ENCODE peak calls at places on chromosomes 12 and 14, in ten cellular contexts. One of them, this sample, is unnamed.

GRCh38 chr12:72018036-72018435 is 79.4 kb downstream of the TPH2 start:
- DNase-seq in heart right ventricle: no peak
- DNase-seq in upper lobe of right lung: no peak
- DNase-seq in stomach: no peak
- DNase-seq in ovary: no peak
- DNase-seq in foreskin fibroblast: no peak
- DNase-seq in WTC11: no peak
- DNase-seq in A673: no peak
- DNase-seq in fibroblast of pulmonary artery: no peak
- DNase-seq in cardiac fibroblast: no peak
- DNase-seq in this sample: no peak

GRCh38 chr12:58051378-58051777 is 110.0 kb downstream of the ATP23 start:
- DNase-seq in ovary: no peak
- DNase-seq in upper lobe of right lung: no peak
- DNase-seq in stomach: no peak
- DNase-seq in A673: no peak
- DNase-seq in foreskin fibroblast: no peak
- DNase-seq in heart right ventricle: no peak
- DNase-seq in fibroblast of pulmonary artery: no peak
- DNase-seq in WTC11: no peak
- DNase-seq in cardiac fibroblast: no peak
- DNase-seq in this sample: no peak

GRCh38 chr14:92489394-92490238 is 24.0 kb upstream of the RIN3 start:
- DNase-seq in A673: no peak
- DNase-seq in heart right ventricle: no peak
- DNase-seq in stomach: no peak
- DNase-seq in ovary: no peak
- DNase-seq in foreskin fibroblast: no peak
- DNase-seq in cardiac fibroblast: no peak
- DNase-seq in fibroblast of pulmonary artery: no peak
- DNase-seq in upper lobe of right lung: no peak
- DNase-seq in WTC11: no peak
- DNase-seq in this sample: no peak

GRCh38 chr14:105853907-105854599 is 327.7 kb downstream of the TMEM121 start:
- DNase-seq in A673: no peak
- DNase-seq in stomach: no peak
- DNase-seq in WTC11: no peak
- DNase-seq in cardiac fibroblast: no peak
- DNase-seq in ovary: peak
- DNase-seq in foreskin fibroblast: no peak
- DNase-seq in heart right ventricle: no peak
- DNase-seq in fibroblast of pulmonary artery: no peak
- DNase-seq in upper lobe of right lung: no peak
- DNase-seq in this sample: no peak

GRCh38 chr12:123000578-123000977 is 20.1 kb downstream of the ARL6IP4 start:
- DNase-seq in ovary: no peak
- DNase-seq in foreskin fibroblast: no peak
- DNase-seq in A673: no peak
- DNase-seq in heart right ventricle: no peak
- DNase-seq in upper lobe of right lung: no peak
- DNase-seq in WTC11: no peak
- DNase-seq in cardiac fibroblast: no peak
- DNase-seq in stomach: no peak
- DNase-seq in fibroblast of pulmonary artery: no peak
- DNase-seq in this sample: no peak

GRCh38 chr12:53365245-53365904 is 14.6 kb upstream of the SP1 start:
- DNase-seq in ovary: no peak
- DNase-seq in WTC11: no peak
- DNase-seq in cardiac fibroblast: peak
- DNase-seq in heart right ventricle: no peak
- DNase-seq in fibroblast of pulmonary artery: peak
- DNase-seq in stomach: no peak
- DNase-seq in upper lobe of right lung: no peak
- DNase-seq in A673: no peak
- DNase-seq in foreskin fibroblast: no peak
- DNase-seq in this sample: no peak

GRCh38 chr12:116662612-116663144 is 75.2 kb downstream of the SPRING1 start:
- DNase-seq in fibroblast of pulmonary artery: no peak
- DNase-seq in ovary: peak
- DNase-seq in heart right ventricle: peak
- DNase-seq in A673: no peak
- DNase-seq in upper lobe of right lung: no peak
- DNase-seq in foreskin fibroblast: peak
- DNase-seq in stomach: no peak
- DNase-seq in cardiac fibroblast: no peak
- DNase-seq in WTC11: no peak
- DNase-seq in this sample: no peak

GRCh38 chr14:74952697-74953484 is 2.5 kb downstream of the PGF start:
- DNase-seq in WTC11: no peak
- DNase-seq in foreskin fibroblast: no peak
- DNase-seq in stomach: no peak
- DNase-seq in upper lobe of right lung: no peak
- DNase-seq in fibroblast of pulmonary artery: no peak
- DNase-seq in cardiac fibroblast: no peak
- DNase-seq in ovary: no peak
- DNase-seq in A673: no peak
- DNase-seq in heart right ventricle: no peak
- DNase-seq in this sample: no peak

GRCh38 chr12:38983117-38983571 is 77.8 kb upstream of the CPNE8 start:
- DNase-seq in A673: no peak
- DNase-seq in fibroblast of pulmonary artery: no peak
- DNase-seq in cardiac fibroblast: no peak
- DNase-seq in heart right ventricle: no peak
- DNase-seq in WTC11: no peak
- DNase-seq in upper lobe of right lung: no peak
- DNase-seq in stomach: no peak
- DNase-seq in foreskin fibroblast: no peak
- DNase-seq in ovary: no peak
- DNase-seq in this sample: no peak

GRCh38 chr12:64796205-64796845 is 28.1 kb upstream of the TBC1D30 start:
- DNase-seq in cardiac fibroblast: peak
- DNase-seq in heart right ventricle: no peak
- DNase-seq in ovary: peak
- DNase-seq in upper lobe of right lung: no peak
- DNase-seq in foreskin fibroblast: peak
- DNase-seq in A673: peak
- DNase-seq in fibroblast of pulmonary artery: peak
- DNase-seq in stomach: peak
- DNase-seq in WTC11: peak
- DNase-seq in this sample: peak

GRCh38 chr12:67649165-67650126 is 901 bp downstream of the DYRK2 start:
- DNase-seq in cardiac fibroblast: peak
- DNase-seq in foreskin fibroblast: no peak
- DNase-seq in heart right ventricle: peak
- DNase-seq in fibroblast of pulmonary artery: no peak
- DNase-seq in stomach: peak
- DNase-seq in ovary: peak
- DNase-seq in upper lobe of right lung: peak
- DNase-seq in WTC11: peak
- DNase-seq in A673: peak
- DNase-seq in this sample: peak

GRCh38 chr12:67647251-67647546 is 1.3 kb upstream of the DYRK2 start:
- DNase-seq in cardiac fibroblast: no peak
- DNase-seq in ovary: peak
- DNase-seq in stomach: no peak
- DNase-seq in A673: peak
- DNase-seq in fibroblast of pulmonary artery: no peak
- DNase-seq in heart right ventricle: no peak
- DNase-seq in upper lobe of right lung: no peak
- DNase-seq in WTC11: peak
- DNase-seq in foreskin fibroblast: no peak
- DNase-seq in this sample: no peak

GRCh38 chr12:67646775-67647174 is 1.8 kb upstream of the DYRK2 start:
- DNase-seq in ovary: no peak
- DNase-seq in cardiac fibroblast: no peak
- DNase-seq in stomach: no peak
- DNase-seq in upper lobe of right lung: no peak
- DNase-seq in foreskin fibroblast: no peak
- DNase-seq in heart right ventricle: no peak
- DNase-seq in fibroblast of pulmonary artery: no peak
- DNase-seq in A673: no peak
- DNase-seq in WTC11: no peak
- DNase-seq in this sample: no peak

GRCh38 chr12:67648306-67649164 is at the start of gene DYRK2:
- DNase-seq in cardiac fibroblast: peak
- DNase-seq in foreskin fibroblast: peak
- DNase-seq in fibroblast of pulmonary artery: peak
- DNase-seq in heart right ventricle: peak
- DNase-seq in WTC11: peak
- DNase-seq in upper lobe of right lung: peak
- DNase-seq in ovary: peak
- DNase-seq in A673: peak
- DNase-seq in stomach: peak
- DNase-seq in this sample: peak

GRCh38 chr12:67647547-67648305 is 819 bp upstream of the DYRK2 start:
- DNase-seq in fibroblast of pulmonary artery: peak
- DNase-seq in ovary: peak
- DNase-seq in stomach: peak
- DNase-seq in foreskin fibroblast: peak
- DNase-seq in heart right ventricle: peak
- DNase-seq in A673: peak
- DNase-seq in upper lobe of right lung: peak
- DNase-seq in WTC11: peak
- DNase-seq in cardiac fibroblast: peak
- DNase-seq in this sample: peak
- TF ChIP-seq CTCF in fibroblast of pulmonary artery: peak
- TF ChIP-seq CTCF in ovary: peak
- TF ChIP-seq CTCF in stomach: peak
- TF ChIP-seq CTCF in foreskin fibroblast: peak
- TF ChIP-seq CTCF in heart right ventricle: no peak
- TF ChIP-seq CTCF in A673: no peak
- TF ChIP-seq CTCF in upper lobe of right lung: peak
- TF ChIP-seq CTCF in WTC11: no peak
- TF ChIP-seq CTCF in cardiac fibroblast: peak
- TF ChIP-seq CTCF in this sample: no peak

DNA sequence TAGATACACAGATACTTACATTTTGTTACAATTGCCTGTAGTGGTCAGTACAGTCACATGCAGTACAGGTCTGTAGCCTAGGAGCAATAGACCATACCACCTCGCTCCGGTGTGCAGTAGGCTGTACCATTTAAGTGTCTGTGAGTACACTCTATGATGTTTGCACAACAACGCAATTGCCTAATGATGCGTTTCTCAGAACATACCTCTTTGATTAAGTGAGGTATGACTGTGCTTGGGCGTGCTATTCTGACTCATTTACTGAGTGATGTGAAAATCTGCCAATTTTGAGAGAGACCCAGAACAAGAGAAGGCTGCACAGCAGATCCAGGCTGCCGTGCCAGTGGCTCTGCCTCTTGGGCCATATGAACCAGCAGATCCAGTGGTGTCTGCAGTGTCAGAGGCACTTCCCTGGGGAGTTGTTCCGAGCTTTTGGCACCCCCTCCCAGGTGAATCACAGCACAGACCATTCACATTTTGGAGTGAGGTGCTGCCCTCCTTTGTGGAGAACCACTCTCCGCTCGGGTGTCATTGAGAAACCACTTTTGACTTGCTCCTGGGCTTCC is 20.4 kb downstream of the DLK1 start:
- DNase-seq in fibroblast of pulmonary artery: peak
- DNase-seq in upper lobe of right lung: peak
- DNase-seq in ovary: no peak
- DNase-seq in cardiac fibroblast: peak
- DNase-seq in A673: no peak
- DNase-seq in foreskin fibroblast: peak
- DNase-seq in WTC11: no peak
- DNase-seq in stomach: no peak
- DNase-seq in heart right ventricle: no peak
- DNase-seq in this sample: no peak
- TF ChIP-seq CTCF in fibroblast of pulmonary artery: no peak
- TF ChIP-seq CTCF in upper lobe of right lung: no peak
- TF ChIP-seq CTCF in ovary: no peak
- TF ChIP-seq CTCF in cardiac fibroblast: no peak
- TF ChIP-seq CTCF in A673: no peak
- TF ChIP-seq CTCF in foreskin fibroblast: no peak
- TF ChIP-seq CTCF in WTC11: no peak
- TF ChIP-seq CTCF in stomach: no peak
- TF ChIP-seq CTCF in heart right ventricle: no peak
- TF ChIP-seq CTCF in this sample: no peak

DNA sequence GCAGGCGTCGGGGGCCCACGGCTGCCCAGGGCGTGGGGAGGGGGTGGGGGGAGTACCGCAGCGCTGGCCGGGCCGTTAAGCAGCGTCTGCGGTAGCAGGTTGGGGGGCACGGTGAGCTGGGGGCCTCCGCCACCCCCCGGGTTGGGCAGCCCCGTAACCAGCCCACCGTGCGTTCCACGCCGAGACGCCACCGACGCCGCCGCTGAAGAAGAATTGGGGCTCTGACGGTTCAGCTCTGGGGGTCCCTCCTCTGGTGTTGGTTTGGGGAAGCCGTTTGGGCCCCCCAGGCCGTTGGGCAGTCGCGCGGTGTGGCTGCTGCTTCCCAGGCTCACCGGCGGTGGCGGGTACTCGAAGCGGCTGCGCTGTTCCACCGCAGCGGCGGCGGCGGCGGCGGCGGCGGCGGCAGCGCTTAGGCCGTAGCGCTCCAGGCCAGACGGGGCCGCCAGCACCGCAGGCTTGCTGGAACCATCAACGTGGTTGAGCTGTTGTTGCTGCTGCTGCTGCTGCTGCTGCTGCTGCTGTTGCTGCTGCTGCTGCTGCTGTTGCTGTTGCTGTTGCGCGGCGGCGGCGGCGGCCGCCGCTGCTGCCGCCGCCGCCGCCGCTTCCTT is 1.5 kb downstream of the IRF2BPL start:
- DNase-seq in cardiac fibroblast: peak
- DNase-seq in foreskin fibroblast: no peak
- DNase-seq in heart right ventricle: peak
- DNase-seq in upper lobe of right lung: peak
- DNase-seq in fibroblast of pulmonary artery: peak
- DNase-seq in A673: peak
- DNase-seq in ovary: peak
- DNase-seq in stomach: peak
- DNase-seq in WTC11: peak
- DNase-seq in this sample: peak
- TF ChIP-seq CTCF in cardiac fibroblast: no peak
- TF ChIP-seq CTCF in foreskin fibroblast: no peak
- TF ChIP-seq CTCF in heart right ventricle: no peak
- TF ChIP-seq CTCF in upper lobe of right lung: peak
- TF ChIP-seq CTCF in fibroblast of pulmonary artery: no peak
- TF ChIP-seq CTCF in A673: no peak
- TF ChIP-seq CTCF in ovary: no peak
- TF ChIP-seq CTCF in stomach: peak
- TF ChIP-seq CTCF in WTC11: no peak
- TF ChIP-seq CTCF in this sample: peak

GRCh38 chr12:66587912-66588311 is 91.0 kb downstream of the GRIP1 start:
- DNase-seq in upper lobe of right lung: no peak
- DNase-seq in stomach: no peak
- DNase-seq in fibroblast of pulmonary artery: no peak
- DNase-seq in heart right ventricle: no peak
- DNase-seq in A673: no peak
- DNase-seq in foreskin fibroblast: no peak
- DNase-seq in cardiac fibroblast: no peak
- DNase-seq in WTC11: no peak
- DNase-seq in ovary: no peak
- DNase-seq in this sample: no peak
- TF ChIP-seq CTCF in upper lobe of right lung: no peak
- TF ChIP-seq CTCF in stomach: no peak
- TF ChIP-seq CTCF in fibroblast of pulmonary artery: no peak
- TF ChIP-seq CTCF in heart right ventricle: no peak
- TF ChIP-seq CTCF in A673: no peak
- TF ChIP-seq CTCF in foreskin fibroblast: no peak
- TF ChIP-seq CTCF in cardiac fibroblast: no peak
- TF ChIP-seq CTCF in WTC11: no peak
- TF ChIP-seq CTCF in ovary: no peak
- TF ChIP-seq CTCF in this sample: no peak